ENCODE peak calls at places on chromosomes 13 and 19, in nine cellular contexts. M, Y, N, Q, E, J, P, H and S are unnamed samples.

GRCh38 chr13:49622174-49622946 is 5.9 kb upstream of the ARL11 start:
- DNase-seq in M (no peak), Y (no peak), N (no peak), Q (no peak), E (no peak), J (no peak), P (no peak), H (peak), S (no peak)

GRCh38 chr13:49494645-49495044 is 1.1 kb upstream of the PHF11 start:
- DNase-seq in M (no peak), Y (no peak), N (no peak), Q (no peak), E (no peak), J (no peak), P (no peak), H (no peak), S (no peak)

GRCh38 chr19:40690699-40691420 is 409 bp upstream of the NUMBL start:
- DNase-seq in M (peak), Y (peak), N (peak), Q (peak), E (peak), J (peak), P (peak), H (no peak), S (peak)

GRCh38 chr13:91580749-91581148 is 182.3 kb downstream of the GPC5 start:
- DNase-seq in M (no peak), Y (no peak), N (no peak), Q (no peak), E (no peak), J (no peak), P (no peak), H (no peak), S (no peak)

GRCh38 chr19:6292006-6292405 is 12.2 kb upstream of the MLLT1 start:
- DNase-seq in M (no peak), Y (no peak), N (no peak), Q (no peak), E (peak), J (peak), P (no peak), H (no peak), S (no peak)

GRCh38 chr19:11332822-11333221 is 6.6 kb downstream of the RAB3D start:
- DNase-seq in M (no peak), Y (no peak), N (no peak), Q (no peak), E (no peak), J (no peak), P (no peak), H (no peak), S (no peak)

GRCh38 chr13:89113744-89114143 is 1442.6 kb downstream of the SLITRK5 start:
- DNase-seq in M (no peak), Y (no peak), N (no peak), Q (no peak), E (no peak), J (no peak), P (no peak), H (no peak), S (no peak)

GRCh38 chr19:45123440-45123850 is 30.5 kb downstream of the PPP1R37 start:
- DNase-seq in M (no peak), Y (no peak), N (peak), Q (no peak), E (no peak), J (no peak), P (peak), H (no peak), S (peak)

GRCh38 chr19:23527797-23528196 is 132.5 kb upstream of the ZNF91 start:
- DNase-seq in M (no peak), Y (no peak), N (no peak), Q (no peak), E (no peak), J (no peak), P (no peak), H (no peak), S (no peak)

GRCh38 chr19:23896912-23897311 is 17.8 kb upstream of the ZNF726 start:
- DNase-seq in M (no peak), Y (no peak), N (no peak), Q (no peak), E (no peak), J (no peak), P (no peak), H (no peak), S (no peak)

GRCh38 chr19:8517551-8518442 is 3.8 kb upstream of the ZNF414 start:
- DNase-seq in M (no peak), Y (no peak), N (no peak), Q (no peak), E (no peak), J (no peak), P (no peak), H (no peak), S (no peak)

GRCh38 chr13:34671136-34671535 is 270.9 kb upstream of the NBEA start:
- DNase-seq in M (no peak), Y (no peak), N (no peak), Q (no peak), E (no peak), J (no peak), P (no peak), H (no peak), S (peak)

GRCh38 chr13:44876782-44877324 is 112.4 kb downstream of the NUFIP1 start:
- DNase-seq in M (no peak), Y (no peak), N (no peak), Q (no peak), E (peak), J (peak), P (no peak), H (no peak), S (no peak)

GRCh38 chr19:31274266-31274963 is 74.8 kb downstream of the TSHZ3 start:
- DNase-seq in M (no peak), Y (no peak), N (no peak), Q (peak), E (no peak), J (no peak), P (no peak), H (no peak), S (no peak)

GRCh38 chr13:106619688-106620555 is 52.0 kb upstream of the ARGLU1 start:
- DNase-seq in M (peak), Y (peak), N (no peak), Q (no peak), E (peak), J (peak), P (no peak), H (peak), S (no peak)

GRCh38 chr19:8386990-8387389 is 3.2 kb upstream of the RAB11B start:
- DNase-seq in M (no peak), Y (no peak), N (no peak), Q (no peak), E (no peak), J (no peak), P (no peak), H (no peak), S (no peak)

GRCh38 chr19:991174-991931 is 7.2 kb downstream of the WDR18 start:
- DNase-seq in M (peak), Y (peak), N (no peak), Q (no peak), E (peak), J (peak), P (no peak), H (no peak), S (no peak)

GRCh38 chr19:56671613-56671994 is at the start of gene ZNF835:
- DNase-seq in M (peak), Y (peak), N (peak), Q (peak), E (peak), J (no peak), P (peak), H (no peak), S (peak)

GRCh38 chr13:29543230-29544215 is 52.0 kb downstream of the SLC7A1 start:
- DNase-seq in M (no peak), Y (no peak), N (no peak), Q (no peak), E (peak), J (no peak), P (no peak), H (peak), S (no peak)

GRCh38 chr19:6125571-6125989 is 9.9 kb upstream of the ACSBG2 start:
- DNase-seq in M (peak), Y (peak), N (peak), Q (peak), E (peak), J (peak), P (peak), H (peak), S (peak)

GRCh38 chr13:34805347-34805746 is 136.7 kb upstream of the NBEA start:
- DNase-seq in M (no peak), Y (no peak), N (no peak), Q (no peak), E (no peak), J (no peak), P (no peak), H (no peak), S (no peak)

GRCh38 chr13:95323930-95324662 is 22.8 kb upstream of the ABCC4 start:
- DNase-seq in M (peak), Y (no peak), N (no peak), Q (no peak), E (no peak), J (no peak), P (no peak), H (no peak), S (no peak)

GRCh38 chr13:113880651-113881611 is 17.1 kb upstream of the GAS6 start:
- DNase-seq in M (no peak), Y (no peak), N (no peak), Q (no peak), E (no peak), J (no peak), P (peak), H (no peak), S (no peak)

GRCh38 chr13:31846984-31847752 is 107.8 kb downstream of the RXFP2 start:
- DNase-seq in M (peak), Y (no peak), N (no peak), Q (peak), E (no peak), J (no peak), P (no peak), H (no peak), S (no peak)

GRCh38 chr13:45466359-45466758 is 1.6 kb downstream of the COG3 start:
- DNase-seq in M (no peak), Y (no peak), N (no peak), Q (no peak), E (no peak), J (no peak), P (no peak), H (no peak), S (no peak)

GRCh38 chr19:46761418-46761831 is 15.2 kb upstream of the STRN4 start:
- DNase-seq in M (no peak), Y (no peak), N (no peak), Q (no peak), E (no peak), J (no peak), P (peak), H (peak), S (peak)

GRCh38 chr19:38769635-38770211 is 3.6 kb downstream of the LGALS7 start:
- DNase-seq in M (peak), Y (peak), N (peak), Q (peak), E (peak), J (peak), P (peak), H (no peak), S (peak)

GRCh38 chr13:38674208-38674607 is 12.7 kb upstream of the FREM2 start:
- DNase-seq in M (no peak), Y (no peak), N (no peak), Q (no peak), E (no peak), J (no peak), P (no peak), H (no peak), S (no peak)

GRCh38 chr19:48295458-48295857 is 25.6 kb downstream of the ZNF114 start:
- DNase-seq in M (no peak), Y (no peak), N (no peak), Q (no peak), E (no peak), J (no peak), P (no peak), H (peak), S (no peak)

GRCh38 chr19:17248011-17248776 is 2.5 kb upstream of the NR2F6 start:
- DNase-seq in M (no peak), Y (peak), N (peak), Q (no peak), E (no peak), J (no peak), P (no peak), H (peak), S (no peak)

GRCh38 chr13:44818428-44818827 is 170.8 kb downstream of the NUFIP1 start:
- DNase-seq in M (peak), Y (no peak), N (no peak), Q (no peak), E (no peak), J (peak), P (no peak), H (peak), S (no peak)

GRCh38 chr19:32519023-32519422 is 62.0 kb upstream of the PDCD5 start:
- DNase-seq in M (no peak), Y (no peak), N (no peak), Q (no peak), E (no peak), J (no peak), P (no peak), H (no peak), S (no peak)

GRCh38 chr13:48738261-48738755 is 84.6 kb downstream of the CYSLTR2 start:
- DNase-seq in M (no peak), Y (no peak), N (no peak), Q (no peak), E (no peak), J (no peak), P (no peak), H (no peak), S (no peak)

GRCh38 chr19:16899566-16900075 is 10.8 kb downstream of the F2RL3 start:
- DNase-seq in M (peak), Y (peak), N (peak), Q (no peak), E (peak), J (peak), P (no peak), H (peak), S (no peak)

GRCh38 chr19:41402010-41402409 is 4.4 kb downstream of the BCKDHA start:
- DNase-seq in M (no peak), Y (no peak), N (no peak), Q (no peak), E (no peak), J (no peak), P (no peak), H (no peak), S (no peak)

GRCh38 chr13:35144496-35144895 is 202.4 kb downstream of the NBEA start:
- DNase-seq in M (no peak), Y (no peak), N (no peak), Q (no peak), E (no peak), J (no peak), P (no peak), H (no peak), S (no peak)

GRCh38 chr13:37485766-37486165 is 112.8 kb downstream of the POSTN start:
- DNase-seq in M (no peak), Y (no peak), N (no peak), Q (no peak), E (no peak), J (no peak), P (no peak), H (no peak), S (no peak)

GRCh38 chr13:30409911-30410704 is 12.2 kb upstream of the UBE2L5 start:
- DNase-seq in M (no peak), Y (no peak), N (no peak), Q (peak), E (peak), J (no peak), P (no peak), H (no peak), S (no peak)

GRCh38 chr13:40993119-40993518 is 26.0 kb downstream of the ELF1 start:
- DNase-seq in M (no peak), Y (peak), N (no peak), Q (no peak), E (no peak), J (no peak), P (no peak), H (no peak), S (no peak)

GRCh38 chr19:2043864-2044708 is 7.0 kb downstream of the MKNK2 start:
- DNase-seq in M (no peak), Y (no peak), N (no peak), Q (peak), E (no peak), J (no peak), P (no peak), H (no peak), S (no peak)
- TF ChIP-seq POLR2AphosphoS5 in M (no peak), Y (no peak), N (no peak), Q (no peak), E (no peak), J (no peak), P (no peak), H (no peak), S (no peak)

GRCh38 chr19:51366050-51366998 is at the start of gene ETFB:
- DNase-seq in M (peak), Y (peak), N (peak), Q (peak), E (peak), J (peak), P (peak), H (peak), S (peak)

GRCh38 chr19:51366999-51367564 is 894 bp upstream of the ETFB start:
- DNase-seq in M (peak), Y (peak), N (peak), Q (no peak), E (no peak), J (no peak), P (no peak), H (no peak), S (no peak)

GRCh38 chr19:51364200-51365106 is 1.7 kb downstream of the ETFB start:
- DNase-seq in M (no peak), Y (no peak), N (no peak), Q (no peak), E (no peak), J (no peak), P (no peak), H (peak), S (no peak)

GRCh38 chr19:51367565-51368365 is 1.0 kb downstream of the CLDND2 start:
- DNase-seq in M (peak), Y (peak), N (peak), Q (peak), E (peak), J (peak), P (peak), H (peak), S (peak)

GRCh38 chr19:51365211-51366049 is 758 bp downstream of the ETFB start:
- DNase-seq in M (no peak), Y (peak), N (peak), Q (peak), E (peak), J (no peak), P (no peak), H (peak), S (no peak)
- TF ChIP-seq CTCF in M (no peak), Y (no peak), N (no peak), Q (no peak), E (no peak), J (no peak), P (no peak), H (no peak), S (no peak)

DNA sequence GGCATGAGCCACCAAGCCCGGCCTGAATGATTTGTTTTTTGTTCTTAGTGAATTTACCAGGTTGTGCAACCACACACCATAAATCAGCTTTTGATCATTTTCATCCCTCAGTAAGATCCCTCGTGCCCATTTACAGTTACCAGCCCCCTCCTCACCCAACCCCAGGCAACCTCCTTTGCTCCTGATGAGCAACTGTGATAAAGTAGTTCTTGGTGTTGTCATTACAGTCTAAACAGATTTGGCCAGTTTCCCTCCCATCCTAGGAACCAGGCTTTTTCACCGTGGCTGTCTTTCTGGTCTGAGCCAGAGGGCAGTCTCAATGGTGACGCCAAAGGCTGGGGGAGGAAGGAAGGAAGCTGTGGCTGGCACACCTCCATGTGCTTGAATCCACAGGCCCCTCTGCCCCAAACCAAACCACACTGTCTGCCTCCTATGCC is 61.2 kb upstream of the WDFY2 start:
- DNase-seq in M (peak), Y (peak), N (no peak), Q (no peak), E (no peak), J (no peak), P (peak), H (peak), S (peak)
- H3K4me3 ChIP-seq in M (no peak), Y (no peak), N (no peak), Q (no peak), E (no peak), J (no peak), P (no peak), H (no peak), S (no peak)

GRCh38 chr19:49645592-49645991 is 3.6 kb downstream of the SCAF1 start:
- DNase-seq in M (no peak), Y (no peak), N (no peak), Q (no peak), E (no peak), J (no peak), P (no peak), H (no peak), S (no peak)

GRCh38 chr19:49645995-49646394 is 4.0 kb downstream of the SCAF1 start:
- DNase-seq in M (no peak), Y (no peak), N (no peak), Q (no peak), E (no peak), J (no peak), P (no peak), H (no peak), S (no peak)

GRCh38 chr19:49642488-49643035 is 553 bp downstream of the SCAF1 start:
- DNase-seq in M (peak), Y (no peak), N (no peak), Q (no peak), E (peak), J (no peak), P (no peak), H (no peak), S (no peak)

GRCh38 chr19:49641688-49642487 is at the start of gene SCAF1:
- DNase-seq in M (peak), Y (peak), N (peak), Q (peak), E (peak), J (peak), P (peak), H (peak), S (peak)

GRCh38 chr19:49643466-49643865 is 1.5 kb downstream of the SCAF1 start:
- DNase-seq in M (no peak), Y (no peak), N (no peak), Q (no peak), E (peak), J (no peak), P (no peak), H (no peak), S (no peak)
- TF ChIP-seq POLR2AphosphoS5 in M (no peak), Y (no peak), N (no peak), Q (no peak), E (no peak), J (no peak), P (no peak), H (no peak), S (no peak)

GRCh38 chr19:29850482-29850881 is 38.7 kb downstream of the CCNE1 start:
- DNase-seq in M (no peak), Y (no peak), N (no peak), Q (no peak), E (no peak), J (no peak), P (no peak), H (peak), S (no peak)
- TF ChIP-seq CTCF in M (no peak), Y (no peak), N (no peak), Q (no peak), E (no peak), J (no peak), P (no peak), H (no peak), S (no peak)

GRCh38 chr19:35447870-35448492 is at the start of gene FFAR2:
- DNase-seq in M (no peak), Y (no peak), N (no peak), Q (no peak), E (no peak), J (no peak), P (no peak), H (no peak), S (no peak)
- H3K4me3 ChIP-seq in M (no peak), Y (no peak), N (peak), Q (no peak), E (no peak), J (no peak), P (no peak), H (no peak), S (no peak)

DNA sequence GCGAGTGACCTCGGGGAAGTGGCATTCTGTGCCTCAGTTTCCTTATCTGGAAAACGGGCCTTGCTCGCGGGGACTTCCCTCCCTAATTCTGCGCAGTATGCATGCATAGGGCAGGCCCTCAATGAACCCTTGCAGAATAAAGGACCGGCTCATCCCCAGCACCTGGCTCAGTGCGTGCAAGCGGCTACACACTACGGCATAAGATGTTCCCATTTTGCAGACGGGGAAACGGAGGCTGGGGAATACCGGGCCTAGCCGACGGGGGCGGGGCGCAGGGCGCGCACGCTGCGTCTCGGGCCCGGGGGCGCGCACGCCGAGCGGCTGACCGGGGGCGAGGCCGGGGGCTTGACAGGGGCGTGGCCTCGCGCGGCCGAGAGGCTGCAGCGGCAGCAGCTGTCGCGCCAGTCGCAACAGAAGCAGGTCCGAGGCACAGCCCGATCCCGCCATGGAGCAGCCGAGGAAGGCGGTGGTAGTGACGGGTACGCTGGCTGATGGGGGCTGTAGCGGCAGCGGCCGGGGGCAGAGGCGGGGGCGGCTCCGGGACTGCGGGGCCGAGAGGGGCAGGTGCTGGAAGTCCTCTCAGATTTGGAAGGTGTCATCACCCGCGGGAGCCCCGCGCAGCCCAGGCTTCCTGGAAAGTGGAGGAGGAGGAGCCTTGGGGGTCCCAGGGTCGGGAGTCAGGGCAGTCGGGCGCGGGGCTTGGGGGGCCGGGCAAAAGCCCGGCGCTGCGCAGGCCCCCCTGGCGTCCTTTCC is at the start of gene PGPEP1:
- DNase-seq in M (peak), Y (peak), N (peak), Q (peak), E (peak), J (no peak), P (no peak), H (no peak), S (peak)
- TF ChIP-seq POLR2AphosphoS5 in M (no peak), Y (peak), N (peak), Q (peak), E (no peak), J (peak), P (no peak), H (no peak), S (no peak)

GRCh38 chr13:101271681-101272245 is 144.5 kb downstream of the NALCN start:
- DNase-seq in M (no peak), Y (no peak), N (no peak), Q (no peak), E (no peak), J (no peak), P (no peak), H (no peak), S (no peak)
- TF ChIP-seq CTCF in M (no peak), Y (no peak), N (no peak), Q (no peak), E (no peak), J (no peak), P (no peak), H (no peak), S (no peak)